ENCODE peak calls at places on chromosomes 12 and 14, in ten cellular contexts. F is RCC 7860; T is stimulated activated CD8-positive, alpha-beta memory T cell treated with anti-CD3 and anti-CD28 coated beads, Interleukin-15, amount 100 ng/mL, for 48 hours; H is anterior cingulate cortex; V is memory B cell; S is BE2C; K is CD8-positive, alpha-beta T cell; Y is amniotic stem cell; C is Panc1; D is coronary artery. O is an unnamed sample.
A peak's percentile ranks its signal among the peaks of the same experiment; 100 is the strongest.

GRCh38 chr14:92603309-92604257 is 90.0 kb downstream of the RIN3 start:
- DNase-seq in F (peak; percentile 25), T (no peak), H (peak; percentile 33), V (no peak), S (no peak), K (peak; percentile 63), Y (no peak), C (no peak), D (peak; percentile 90), O (no peak)

GRCh38 chr14:66495214-66496098 is 9.3 kb downstream of the CCDC196 start:
- DNase-seq in F (peak; percentile 18), T (no peak), H (no peak), V (peak; percentile 10), S (peak; percentile 52), K (peak; percentile 18), Y (peak; percentile 45), C (no peak), D (no peak), O (peak; percentile 8)

GRCh38 chr14:90692061-90692460 is 124.2 kb downstream of the TTC7B start:
- DNase-seq in F (no peak), T (no peak), H (no peak), V (no peak), S (no peak), K (no peak), Y (no peak), C (no peak), D (no peak), O (no peak)

GRCh38 chr12:25155031-25155576 is 39.9 kb downstream of the DNAI7 start:
- DNase-seq in F (peak; percentile 23), T (no peak), H (no peak), V (no peak), S (no peak), K (no peak), Y (peak; percentile 31), C (peak; percentile 33), D (no peak), O (no peak)

GRCh38 chr12:49622501-49623141 is 740 bp upstream of the PRPF40B start:
- DNase-seq in F (peak; percentile 7), T (peak; percentile 38), H (no peak), V (peak; percentile 40), S (peak; percentile 35), K (peak; percentile 36), Y (no peak), C (no peak), D (peak; percentile 73), O (peak; percentile 63)

GRCh38 chr12:43416981-43417380 is 135.0 kb downstream of the ADAMTS20 start:
- DNase-seq in F (no peak), T (no peak), H (no peak), V (no peak), S (no peak), K (no peak), Y (no peak), C (no peak), D (no peak), O (no peak)

GRCh38 chr14:21748869-21749303 is 75.3 kb upstream of the OR4E1 start:
- DNase-seq in F (no peak), T (peak; percentile 16), H (peak; percentile 2), V (no peak), S (peak; percentile 48), K (peak; percentile 46), Y (no peak), C (no peak), D (no peak), O (peak; percentile 42)

GRCh38 chr12:116121453-116121871 is 156.0 kb downstream of the MED13L start:
- DNase-seq in F (no peak), T (no peak), H (no peak), V (no peak), S (no peak), K (no peak), Y (no peak), C (no peak), D (no peak), O (no peak)

GRCh38 chr12:39252628-39253027 is 190.3 kb downstream of the KIF21A start:
- DNase-seq in F (no peak), T (no peak), H (no peak), V (no peak), S (no peak), K (no peak), Y (no peak), C (no peak), D (no peak), O (no peak)

GRCh38 chr14:61644834-61645233 is 50.5 kb upstream of the HIF1A start:
- DNase-seq in F (no peak), T (no peak), H (no peak), V (no peak), S (peak; percentile 73), K (no peak), Y (no peak), C (no peak), D (no peak), O (no peak)

GRCh38 chr12:3684449-3685051 is 68.4 kb downstream of the CRACR2A start:
- DNase-seq in F (no peak), T (no peak), H (no peak), V (no peak), S (no peak), K (no peak), Y (no peak), C (no peak), D (no peak), O (no peak)

GRCh38 chr12:122161682-122162081 is 12.3 kb downstream of the IL31 start:
- DNase-seq in F (no peak), T (no peak), H (no peak), V (no peak), S (no peak), K (no peak), Y (no peak), C (no peak), D (no peak), O (peak; percentile 11)

GRCh38 chr14:74596747-74597456 is 15.1 kb downstream of the LTBP2 start:
- DNase-seq in F (no peak), T (no peak), H (no peak), V (no peak), S (no peak), K (no peak), Y (no peak), C (no peak), D (no peak), O (no peak)